ENCODE peak calls at places on chromosomes 5 and 9, in four cellular contexts. H, Z, W and X are unnamed samples.

GRCh38 chr5:147437161-147437596 is 72.7 kb downstream of the DPYSL3 start:
- DNase-seq in Z (no peak), W (no peak), H (no peak), X (no peak)

GRCh38 chr5:173035904-173036707 is 20.0 kb upstream of the CREBRF start:
- DNase-seq in Z (no peak), H (no peak), W (no peak), X (peak)

GRCh38 chr5:107783551-107783950 is 112.8 kb upstream of the EFNA5 start:
- DNase-seq in H (no peak), Z (no peak), W (no peak), X (no peak)

GRCh38 chr9:1025131-1025530 is 25.0 kb upstream of the DMRT2 start:
- DNase-seq in H (no peak), Z (no peak), W (no peak), X (no peak)

GRCh38 chr5:73387630-73388370 is 60.8 kb downstream of the FOXD1 start:
- DNase-seq in Z (no peak), W (no peak), H (no peak), X (peak)

GRCh38 chr5:68424799-68425537 is 209.4 kb downstream of the PIK3R1 start:
- DNase-seq in H (no peak), W (no peak), Z (no peak), X (peak)

GRCh38 chr5:175464414-175465233 is 13.7 kb upstream of the SFXN1 start:
- DNase-seq in Z (no peak), W (peak), H (peak), X (peak)

GRCh38 chr5:80125022-80125961 is 90.1 kb downstream of the THBS4 start:
- DNase-seq in H (no peak), Z (no peak), W (no peak), X (no peak)

GRCh38 chr5:59357421-59357977 is 536.0 kb downstream of the PDE4D start:
- DNase-seq in H (no peak), Z (no peak), W (no peak), X (no peak)

GRCh38 chr9:93680445-93681315 is 104.3 kb downstream of the PHF2 start:
- DNase-seq in W (no peak), Z (no peak), H (no peak), X (no peak)

GRCh38 chr5:38825494-38825893 is 20.3 kb upstream of the OSMR start:
- DNase-seq in H (no peak), W (peak), Z (no peak), X (no peak)

GRCh38 chr9:85741112-85741874 is 461 bp downstream of the AGTPBP1 start:
- DNase-seq in Z (no peak), W (peak), H (peak), X (no peak)

GRCh38 chr5:9622891-9623547 is 7.1 kb downstream of the TAS2R1 start:
- DNase-seq in H (no peak), Z (no peak), W (no peak), X (no peak)

DNA sequence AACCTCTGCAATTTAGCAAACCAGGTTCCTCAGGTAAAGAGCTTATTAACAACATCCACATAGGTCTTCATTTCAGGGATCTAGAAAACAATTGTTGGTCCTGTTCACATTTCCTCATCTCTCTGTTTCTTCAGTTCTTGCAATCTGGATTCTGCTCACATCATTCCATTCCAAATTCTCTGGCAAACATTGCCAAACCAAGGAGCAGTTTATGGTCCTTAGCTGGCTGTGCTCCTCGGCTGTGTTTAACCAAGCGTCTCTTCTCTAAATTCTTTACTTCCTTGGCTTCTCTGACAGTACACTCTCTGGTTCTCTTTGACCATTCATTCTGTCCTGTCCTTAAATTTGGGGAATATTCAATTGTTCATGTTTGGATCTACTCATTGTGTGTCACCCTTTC is 65.8 kb upstream of the RANBP3L start:
- DNase-seq in H (no peak), Z (no peak), W (no peak), X (no peak)
- TF ChIP-seq POLR2AphosphoS5 in H (no peak), Z (no peak), W (no peak), X (no peak)

GRCh38 chr9:131500939-131501541 is 1.7 kb upstream of the POMT1 start:
- DNase-seq in Z (no peak), H (no peak), W (no peak), X (peak)

GRCh38 chr9:131505012-131505411 is 2.3 kb downstream of the POMT1 start:
- DNase-seq in Z (no peak), W (no peak), H (no peak), X (no peak)

GRCh38 chr9:131500377-131500776 is 2.3 kb upstream of the POMT1 start:
- DNase-seq in Z (no peak), H (no peak), W (no peak), X (no peak)

GRCh38 chr9:131502781-131503625 is at the start of gene POMT1:
- DNase-seq in W (peak), Z (peak), H (peak), X (peak)

GRCh38 chr9:131503626-131504465 is 1.1 kb downstream of the POMT1 start:
- DNase-seq in W (peak), Z (peak), H (peak), X (peak)
- TF ChIP-seq JUN in W (no peak), Z (no peak), H (no peak), X (no peak)

GRCh38 chr5:5650949-5651348 is 228.5 kb downstream of the ICE1 start:
- DNase-seq in H (no peak), Z (no peak), W (no peak), X (no peak)

GRCh38 chr5:5652181-5652580 is 229.7 kb downstream of the ICE1 start:
- DNase-seq in H (no peak), Z (no peak), W (no peak), X (no peak)

GRCh38 chr5:5648694-5649093 is 226.2 kb downstream of the ICE1 start:
- DNase-seq in H (no peak), Z (no peak), W (no peak), X (no peak)

GRCh38 chr5:5650242-5650641 is 227.8 kb downstream of the ICE1 start:
- DNase-seq in Z (no peak), W (no peak), H (no peak), X (no peak)

GRCh38 chr5:5649641-5650040 is 227.2 kb downstream of the ICE1 start:
- DNase-seq in W (no peak), Z (no peak), H (no peak), X (no peak)
- TF ChIP-seq CTCF in W (no peak), Z (no peak), H (no peak), X (no peak)

GRCh38 chr9:91994422-91994821 is 44.4 kb upstream of the ROR2 start:
- DNase-seq in H (no peak), Z (no peak), W (peak), X (no peak)
- TF ChIP-seq POLR2AphosphoS5 in H (no peak), Z (no peak), W (no peak), X (no peak)

GRCh38 chr5:163248856-163249255 is 188.5 kb upstream of the CCNG1 start:
- DNase-seq in W (no peak), Z (no peak), H (no peak), X (peak)
- TF ChIP-seq JUN in W (no peak), Z (no peak), H (no peak), X (no peak)

DNA sequence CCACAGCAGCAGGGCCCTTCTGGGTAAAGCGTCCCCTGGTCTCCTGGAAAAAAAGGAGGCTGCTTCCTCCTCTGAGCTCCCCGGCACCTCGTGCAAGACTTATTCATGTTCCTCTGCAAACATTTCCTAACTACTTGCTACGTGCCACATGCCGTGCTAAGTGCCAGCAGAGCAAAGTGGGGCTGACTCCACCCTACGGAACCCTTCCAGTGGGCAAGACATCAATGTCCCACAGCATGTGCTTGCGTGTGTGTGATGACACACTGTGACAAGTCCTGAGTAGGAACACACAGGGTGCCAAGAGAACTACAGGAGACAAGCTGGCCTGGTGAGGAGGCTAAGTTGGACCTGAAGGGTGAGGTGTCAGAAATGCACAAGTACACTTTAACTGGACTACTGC is 57.4 kb downstream of the SEMA4D start:
- DNase-seq in H (no peak), Z (no peak), W (no peak), X (no peak)
- TF ChIP-seq CTCF in H (no peak), Z (no peak), W (no peak), X (no peak)

DNA sequence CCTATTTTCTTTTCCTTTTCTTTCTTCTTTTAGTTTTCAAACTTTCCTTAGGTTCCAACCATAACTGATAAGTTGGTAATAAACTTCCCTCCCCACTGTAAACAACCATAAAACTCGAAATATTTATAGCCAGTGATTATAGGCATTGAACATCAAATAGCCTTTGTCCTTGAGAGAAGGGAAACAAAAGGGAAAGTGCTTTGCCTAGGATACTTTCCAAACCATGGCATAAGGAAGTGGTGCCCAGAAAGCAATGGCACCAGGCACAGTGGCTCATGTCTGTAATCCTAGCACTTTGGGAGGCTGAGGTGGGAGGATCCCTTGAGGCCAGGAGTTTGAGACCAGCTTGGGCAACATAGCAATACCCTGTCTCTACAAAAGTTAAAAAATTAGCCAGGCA is 11.9 kb upstream of the PDLIM4 start:
- DNase-seq in W (no peak), Z (no peak), H (no peak), X (no peak)
- TF ChIP-seq POLR2AphosphoS5 in W (no peak), Z (no peak), H (no peak), X (no peak)

GRCh38 chr5:179800696-179801201 is 5.9 kb downstream of the MGAT4B start:
- DNase-seq in Z (no peak), H (peak), W (no peak), X (no peak)
- TF ChIP-seq JUN in Z (no peak), H (no peak), W (no peak), X (no peak)

DNA sequence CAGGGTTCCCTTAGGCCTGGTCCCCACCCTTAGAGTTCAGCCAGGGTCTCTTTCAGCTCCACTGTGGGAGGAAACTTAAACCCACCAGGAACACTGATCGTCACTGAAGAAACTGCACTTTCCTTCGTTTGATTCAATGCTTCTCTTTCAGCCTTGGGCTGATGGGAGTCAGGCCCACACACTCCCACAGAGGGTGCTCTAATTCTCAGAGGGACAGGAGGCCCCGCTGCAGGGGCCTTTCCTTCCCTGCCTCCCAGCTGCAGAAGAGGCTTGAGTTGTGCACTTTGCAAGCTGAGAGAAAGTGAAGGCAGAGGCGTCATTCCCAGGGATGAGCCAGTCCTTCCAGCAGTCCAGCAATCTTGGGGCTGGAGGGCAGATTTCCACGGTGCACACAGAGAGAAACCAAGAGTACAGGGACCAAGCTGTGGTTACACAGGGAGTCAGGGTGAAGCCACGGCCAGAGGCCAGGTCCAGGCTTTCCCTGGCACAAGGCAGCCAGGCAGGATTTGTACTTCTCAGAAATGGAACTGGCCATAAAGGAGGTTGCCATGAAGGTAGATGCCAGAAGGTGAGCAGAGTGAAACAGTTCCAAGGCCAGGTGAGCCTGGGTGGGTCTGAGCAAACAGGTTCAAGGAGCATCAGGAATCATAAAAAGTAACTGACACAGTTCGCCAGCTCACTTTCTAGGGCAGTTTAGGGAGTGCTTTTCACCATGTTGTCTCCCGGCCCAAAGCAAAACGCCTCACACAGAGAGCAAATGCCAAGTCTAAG is 10.3 kb upstream of the GLIPR2 start:
- DNase-seq in H (no peak), W (no peak), Z (no peak), X (no peak)
- TF ChIP-seq CTCF in H (no peak), W (no peak), Z (no peak), X (no peak)

GRCh38 chr9:94788706-94789105 is 62.2 kb downstream of the AOPEP start:
- DNase-seq in H (no peak), Z (no peak), W (no peak), X (no peak)

GRCh38 chr9:94783928-94784327 is 57.4 kb downstream of the AOPEP start:
- DNase-seq in Z (no peak), H (no peak), W (no peak), X (no peak)

GRCh38 chr9:94785211-94786169 is 59.0 kb downstream of the AOPEP start:
- DNase-seq in H (no peak), W (peak), Z (no peak), X (no peak)

GRCh38 chr9:94786586-94786985 is 60.1 kb downstream of the AOPEP start:
- DNase-seq in H (no peak), Z (no peak), W (no peak), X (no peak)

GRCh38 chr9:94787268-94787667 is 60.8 kb downstream of the AOPEP start:
- DNase-seq in H (no peak), Z (no peak), W (no peak), X (no peak)
- TF ChIP-seq POLR2AphosphoS5 in H (no peak), Z (no peak), W (no peak), X (no peak)